ENCODE peak calls at places on chromosome 12, in four cellular contexts. S, X, Y and W are unnamed samples.

GRCh38 chr12:122099280-122099749 is 20.8 kb downstream of the MLXIP start:
- DNase-seq in S (peak), X (no peak), Y (no peak), W (no peak)

GRCh38 chr12:7879246-7879645 is 6.5 kb upstream of the SLC2A14 start:
- DNase-seq in S (no peak), X (no peak), Y (no peak), W (no peak)

GRCh38 chr12:72271401-72271740 is 799 bp upstream of the TRHDE start:
- DNase-seq in S (peak), X (peak), Y (no peak), W (no peak)

GRCh38 chr12:92897844-92898243 is 31.3 kb downstream of the EEA1 start:
- DNase-seq in S (no peak), X (no peak), Y (no peak), W (no peak)

GRCh38 chr12:124169577-124169976 is 125.3 kb upstream of the RFLNA start:
- DNase-seq in S (no peak), X (no peak), Y (no peak), W (no peak)

GRCh38 chr12:54926246-54926645 is 58.3 kb downstream of the TESPA1 start:
- DNase-seq in S (no peak), X (no peak), Y (no peak), W (no peak)

GRCh38 chr12:66598081-66598480 is 80.8 kb downstream of the GRIP1 start:
- DNase-seq in S (no peak), X (no peak), Y (no peak), W (no peak)

GRCh38 chr12:12461281-12461922 is 101.3 kb downstream of the DUSP16 start:
- DNase-seq in S (no peak), X (no peak), Y (no peak), W (no peak)

GRCh38 chr12:116525418-116526001 is 33.7 kb upstream of the MAP1LC3B2 start:
- DNase-seq in S (peak), X (no peak), Y (peak), W (peak)

GRCh38 chr12:4960030-4960429 is 50.3 kb downstream of the KCNA1 start:
- DNase-seq in S (no peak), X (peak), Y (no peak), W (no peak)

GRCh38 chr12:99390707-99391106 is 256.8 kb upstream of the GARIN6 start:
- DNase-seq in S (peak), X (peak), Y (no peak), W (no peak)

GRCh38 chr12:15772405-15773018 is 16.7 kb downstream of the EPS8 start:
- DNase-seq in S (peak), X (peak), Y (no peak), W (no peak)

GRCh38 chr12:100348657-100349454 is 8.0 kb upstream of the SLC17A8 start:
- DNase-seq in S (peak), X (peak), Y (peak), W (peak)

GRCh38 chr12:11134300-11134699 is at the start of gene TAS2R30:
- DNase-seq in S (no peak), X (no peak), Y (no peak), W (no peak)

GRCh38 chr12:23634344-23634743 is 315.1 kb downstream of the SOX5 start:
- DNase-seq in S (no peak), X (no peak), Y (no peak), W (no peak)

GRCh38 chr12:103161582-103161981 is 204.1 kb downstream of the ASCL1 start:
- DNase-seq in S (no peak), X (no peak), Y (no peak), W (no peak)

GRCh38 chr12:19482551-19483109 is 43.3 kb downstream of the AEBP2 start:
- DNase-seq in S (no peak), X (peak), Y (no peak), W (no peak)

GRCh38 chr12:468671-469389 is 9.1 kb downstream of the B4GALNT3 start:
- DNase-seq in S (no peak), X (no peak), Y (no peak), W (peak)

GRCh38 chr12:66898700-66899469 is 220.0 kb upstream of the GRIP1 start:
- DNase-seq in S (no peak), X (no peak), Y (peak), W (no peak)

GRCh38 chr12:121668750-121669524 is 517 bp downstream of the MORN3 start:
- DNase-seq in S (peak), X (peak), Y (no peak), W (no peak)

DNA sequence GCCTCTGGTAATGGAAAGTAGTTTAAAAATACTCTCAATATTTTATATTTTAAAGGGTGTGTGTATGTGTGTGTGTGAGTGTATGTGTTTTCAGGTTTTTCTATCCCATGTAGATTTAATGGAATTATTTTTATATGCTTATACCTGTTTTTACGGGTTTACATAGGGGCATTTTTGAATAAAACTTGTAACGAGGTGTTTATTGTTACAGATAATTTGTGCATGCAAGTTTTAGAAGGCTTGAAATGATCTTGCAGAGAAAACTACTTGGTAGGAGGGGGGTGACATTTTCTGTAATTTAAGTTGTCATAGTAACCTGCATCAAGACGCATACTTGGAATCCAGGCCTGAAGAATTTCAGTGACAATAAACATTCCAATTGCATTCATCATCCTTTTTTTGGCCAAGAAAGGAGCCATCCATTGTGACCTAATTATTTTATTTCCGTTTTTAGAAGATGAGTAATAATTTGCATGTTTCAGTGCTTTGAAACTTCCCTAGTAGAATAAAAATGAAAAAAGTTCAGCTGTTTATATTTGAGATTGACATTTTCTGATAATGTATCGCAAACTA is 39.0 kb downstream of the RASSF8 start:
- DNase-seq in S (peak), X (peak), Y (peak), W (peak)
- H3K4me2 ChIP-seq in S (no peak), X (peak), Y (peak), W (peak)

GRCh38 chr12:26845984-26846383 is 13.0 kb upstream of the ITPR2 start:
- DNase-seq in S (peak), X (no peak), Y (no peak), W (peak)

GRCh38 chr12:26845057-26845666 is 12.2 kb upstream of the ITPR2 start:
- DNase-seq in S (peak), X (peak), Y (peak), W (no peak)

GRCh38 chr12:26846419-26846818 is 13.4 kb upstream of the ITPR2 start:
- DNase-seq in S (peak), X (no peak), Y (no peak), W (no peak)

GRCh38 chr12:26847431-26847830 is 14.4 kb upstream of the ITPR2 start:
- DNase-seq in S (peak), X (no peak), Y (no peak), W (no peak)

DNA sequence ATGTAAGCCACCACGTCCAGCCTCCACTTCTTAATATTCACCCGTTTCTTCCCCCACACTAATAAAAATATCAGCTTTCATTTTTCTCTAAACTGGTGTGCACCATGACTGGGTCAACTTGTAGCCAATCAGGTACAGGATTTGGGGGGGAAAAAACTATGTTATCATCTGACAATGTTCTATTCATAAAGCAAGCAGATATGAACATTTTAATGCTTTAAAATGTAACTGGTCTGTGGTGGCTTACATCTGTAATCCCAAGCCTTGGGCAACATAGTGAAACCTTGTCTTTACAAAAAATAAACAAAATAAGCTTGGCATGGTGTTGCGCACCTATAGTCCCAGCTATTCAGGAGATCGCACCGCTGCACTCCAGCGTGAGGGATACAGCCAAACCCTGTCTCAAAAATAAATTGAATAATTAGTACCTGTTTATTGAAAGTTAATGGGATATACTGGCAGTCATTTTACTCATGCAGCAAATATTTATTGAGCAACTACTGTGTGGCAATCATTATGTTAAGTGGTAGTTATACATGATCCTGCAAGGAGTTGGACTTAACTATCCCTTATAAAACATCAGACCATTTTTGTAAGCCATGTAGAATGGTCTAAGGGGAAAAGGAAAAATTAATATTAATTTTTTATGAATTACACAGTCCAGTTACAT is 15.3 kb upstream of the ITPR2 start:
- DNase-seq in S (peak), X (no peak), Y (peak), W (no peak)
- H2AFZ ChIP-seq in S (no peak), X (no peak), Y (no peak), W (no peak)

GRCh38 chr12:117686911-117687377 is 281.8 kb downstream of the KSR2 start:
- DNase-seq in S (no peak), X (no peak), Y (no peak), W (peak)

GRCh38 chr12:117686210-117686609 is 282.6 kb downstream of the KSR2 start:
- DNase-seq in S (no peak), X (no peak), Y (no peak), W (no peak)

GRCh38 chr12:117680311-117680710 is 288.5 kb downstream of the KSR2 start:
- DNase-seq in S (peak), X (no peak), Y (no peak), W (peak)

GRCh38 chr12:117685115-117685926 is 283.5 kb downstream of the KSR2 start:
- DNase-seq in S (peak), X (peak), Y (no peak), W (peak)

GRCh38 chr12:117684471-117684870 is 284.3 kb downstream of the KSR2 start:
- DNase-seq in S (no peak), X (no peak), Y (no peak), W (no peak)
- H3K9ac ChIP-seq in S (no peak), X (no peak), Y (no peak), W (no peak)

GRCh38 chr12:6321905-6322304 is 11.4 kb downstream of the PLEKHG6 start:
- DNase-seq in S (peak), X (no peak), Y (no peak), W (no peak)
- H3K4me2 ChIP-seq in S (no peak), X (peak), Y (no peak), W (no peak)

DNA sequence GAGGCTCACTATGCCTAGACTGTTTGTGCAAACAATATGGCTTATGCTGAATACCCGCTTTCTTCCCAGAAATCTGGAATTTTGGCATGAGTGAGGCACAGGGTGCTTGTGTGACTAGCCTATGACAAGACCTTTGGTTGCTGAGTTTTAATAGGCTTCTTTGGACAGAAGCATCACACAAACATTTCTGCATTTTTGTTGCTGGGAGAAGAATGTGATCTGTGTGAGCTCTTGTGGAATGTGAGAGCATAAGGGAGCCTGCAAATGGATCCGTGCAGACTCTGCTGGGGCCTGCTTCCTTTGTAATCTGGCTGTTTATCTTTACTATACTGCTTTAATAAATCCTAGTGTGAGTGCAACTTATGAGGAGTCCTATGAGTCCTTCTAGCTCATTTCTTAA is 83.0 kb upstream of the ZDHHC17 start:
- DNase-seq in S (peak), X (no peak), Y (no peak), W (peak)
- H2AFZ ChIP-seq in S (no peak), X (peak), Y (no peak), W (peak)

DNA sequence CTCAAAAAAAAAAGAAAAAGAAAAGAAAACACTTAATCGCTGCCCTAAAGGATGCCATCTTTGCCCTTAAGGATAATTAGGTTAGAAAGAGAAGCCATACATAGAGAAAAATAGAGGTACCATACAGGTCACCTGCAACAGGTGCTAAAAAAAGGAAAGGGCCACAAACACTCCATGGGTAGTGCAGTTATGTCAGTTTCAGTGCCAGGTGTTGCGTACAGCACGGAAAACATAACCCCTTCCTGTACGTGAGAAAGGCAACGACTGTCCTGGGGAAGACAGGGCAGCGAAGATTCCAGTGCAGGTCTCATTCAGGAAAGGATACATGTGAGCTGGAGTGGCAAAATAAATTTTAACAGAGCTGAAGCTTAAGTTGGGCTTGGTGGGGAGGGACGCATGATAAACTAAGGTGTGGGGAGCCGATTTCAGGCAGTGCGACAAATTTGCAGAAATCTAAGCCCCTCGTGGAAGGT is 553 bp upstream of the DAZAP2 start:
- DNase-seq in S (peak), X (no peak), Y (no peak), W (no peak)
- H3K9ac ChIP-seq in S (peak), X (no peak), Y (peak), W (peak)

GRCh38 chr12:110337912-110338710 is 57.1 kb downstream of the ATP2A2 start:
- DNase-seq in S (no peak), X (no peak), Y (no peak), W (no peak)

GRCh38 chr12:110335481-110336045 is 54.5 kb downstream of the ATP2A2 start:
- DNase-seq in S (no peak), X (no peak), Y (no peak), W (no peak)

GRCh38 chr12:110339184-110339952 is 58.3 kb downstream of the ATP2A2 start:
- DNase-seq in S (no peak), X (no peak), Y (peak), W (no peak)

GRCh38 chr12:110340706-110341105 is 59.7 kb downstream of the ATP2A2 start:
- DNase-seq in S (peak), X (no peak), Y (peak), W (peak)

DNA sequence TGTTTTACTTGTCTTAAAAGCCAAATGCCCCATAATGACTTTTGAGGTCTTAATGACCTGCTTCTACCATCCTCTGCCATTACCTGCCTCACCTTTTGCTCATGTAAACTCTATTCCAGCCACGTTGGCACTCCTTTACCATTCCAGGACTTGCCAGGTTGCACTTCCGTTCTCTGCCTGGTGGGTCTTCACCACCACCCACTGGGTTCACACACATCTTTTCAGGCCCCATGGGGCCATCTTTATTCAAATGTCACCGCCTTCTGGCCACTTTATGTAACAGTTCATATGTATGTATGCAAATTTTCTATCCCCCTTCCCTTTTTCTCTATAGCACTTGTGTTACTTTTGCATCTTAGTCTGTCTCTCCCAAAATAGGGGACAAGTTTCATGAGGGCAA is 57.7 kb downstream of the ATP2A2 start:
- DNase-seq in S (no peak), X (no peak), Y (no peak), W (no peak)
- H3K4me2 ChIP-seq in S (no peak), X (no peak), Y (no peak), W (no peak)